ENCODE peak calls at places on chromosome 13, in six cellular contexts. P is body of pancreas, W is testis, T is heart left ventricle, V is HCT116, C is gastrocnemius medialis. D is an unnamed sample. For H3K36me3, the result is how much of the 10 kb centered on the place peaks cover.

GRCh38 chr13:39675904-39676303 is 20.4 kb downstream of the COG6 start:
- DNase-seq in C (no peak), P (no peak), T (no peak), W (no peak), V (no peak), D (no peak)

GRCh38 chr13:26019881-26020535 is 31.8 kb downstream of the SHISA2 start:
- DNase-seq in C (no peak), P (no peak), V (no peak), W (no peak), T (no peak), D (no peak)

GRCh38 chr13:35527451-35527850 is 51.0 kb upstream of the MAB21L1 start:
- DNase-seq in V (no peak), P (no peak), C (no peak), T (no peak), W (no peak), D (no peak)

GRCh38 chr13:51961493-51962403 is 49.5 kb downstream of the ATP7B start:
- DNase-seq in V (no peak), C (no peak), P (no peak), T (no peak), W (no peak), D (no peak)

GRCh38 chr13:42181381-42181953 is 90.5 kb upstream of the AKAP11 start:
- DNase-seq in P (no peak), V (no peak), C (no peak), W (no peak), T (no peak), D (peak)

GRCh38 chr13:27919934-27920676 is at the start of gene PDX1:
- DNase-seq in W (peak), V (no peak), P (peak), C (no peak), T (no peak), D (no peak)

GRCh38 chr13:108968566-108968965 is 339.2 kb downstream of the MYO16 start:
- DNase-seq in W (no peak), T (no peak), P (no peak), C (no peak), V (no peak), D (no peak)

GRCh38 chr13:110726726-110727125 is 13.2 kb downstream of the ING1 start:
- DNase-seq in T (no peak), V (no peak), P (no peak), C (no peak), W (no peak), D (no peak)

GRCh38 chr13:110712849-110713641 is 455 bp upstream of the ING1 start:
- DNase-seq in V (peak), C (peak), P (peak), T (peak), W (peak), D (peak)

GRCh38 chr13:71118779-71119364 is 748.1 kb downstream of the DACH1 start:
- DNase-seq in C (no peak), W (no peak), T (no peak), V (no peak), P (no peak), D (no peak)

GRCh38 chr13:28329395-28330158 is 165.4 kb downstream of the FLT1 start:
- DNase-seq in C (no peak), W (peak), T (no peak), V (no peak), P (no peak), D (no peak)

GRCh38 chr13:49810825-49811526 is 18.5 kb upstream of the KPNA3 start:
- DNase-seq in T (no peak), P (no peak), V (no peak), C (peak), W (peak), D (no peak)

GRCh38 chr13:26881154-26881553 is 120.6 kb upstream of the GPR12 start:
- DNase-seq in W (no peak), T (no peak), P (no peak), V (no peak), C (no peak), D (no peak)

GRCh38 chr13:66700336-66700735 is 529.8 kb downstream of the PCDH9 start:
- DNase-seq in W (no peak), P (no peak), C (no peak), T (no peak), V (no peak), D (no peak)

GRCh38 chr13:75217949-75218348 is 264.0 kb downstream of the TBC1D4 start:
- DNase-seq in V (no peak), P (no peak), C (no peak), W (peak), T (no peak), D (no peak)

GRCh38 chr13:59269476-59269875 is 894.3 kb downstream of the DIAPH3 start:
- DNase-seq in V (no peak), W (no peak), T (no peak), C (no peak), P (no peak), D (no peak)

GRCh38 chr13:110538632-110539031 is 22.9 kb downstream of the RAB20 start:
- DNase-seq in V (no peak), C (no peak), T (peak), W (peak), P (peak), D (no peak)

GRCh38 chr13:100987993-100988392 is 313.4 kb upstream of the TMTC4 start:
- DNase-seq in P (no peak), V (no peak), T (no peak), W (no peak), C (no peak), D (no peak)

GRCh38 chr13:64239372-64239771 is 2823.7 kb upstream of the PCDH20 start:
- DNase-seq in V (no peak), P (no peak), C (no peak), T (no peak), W (no peak), D (no peak)

GRCh38 chr13:25945596-25945995 is 106.2 kb downstream of the SHISA2 start:
- DNase-seq in P (no peak), V (no peak), C (no peak), T (no peak), W (no peak), D (no peak)

GRCh38 chr13:59603646-59604045 is 560.1 kb downstream of the DIAPH3 start:
- DNase-seq in V (no peak), W (no peak), C (no peak), P (no peak), T (no peak), D (no peak)

GRCh38 chr13:95120650-95121049 is 180.6 kb downstream of the ABCC4 start:
- DNase-seq in T (no peak), C (no peak), P (no peak), W (no peak), V (no peak), D (no peak)

GRCh38 chr13:106796280-106797047 is 228.5 kb upstream of the ARGLU1 start:
- DNase-seq in P (no peak), V (no peak), T (no peak), C (no peak), W (no peak), D (no peak)

GRCh38 chr13:99989376-99990044 is 7.9 kb downstream of the ZIC2 start:
- DNase-seq in V (no peak), C (no peak), P (no peak), T (no peak), W (no peak), D (no peak)

GRCh38 chr13:28044608-28045007 is 55.8 kb downstream of the FLT3 start:
- DNase-seq in P (no peak), T (no peak), W (no peak), V (no peak), C (no peak), D (no peak)

GRCh38 chr13:98761979-98762616 is 9.6 kb upstream of the SLC15A1 start:
- DNase-seq in P (no peak), T (no peak), V (no peak), W (no peak), C (no peak), D (no peak)

GRCh38 chr13:39415403-39415802 is 187.6 kb downstream of the LHFPL6 start:
- DNase-seq in V (peak), P (peak), W (peak), T (peak), C (no peak), D (peak)

GRCh38 chr13:74562381-74562780 is 428.2 kb upstream of the KLF12 start:
- DNase-seq in P (no peak), C (no peak), T (no peak), W (no peak), V (no peak), D (no peak)

GRCh38 chr13:83325454-83325853 is 556.8 kb downstream of the SLITRK1 start:
- DNase-seq in P (no peak), T (no peak), W (no peak), C (no peak), V (no peak), D (no peak)

GRCh38 chr13:20993211-20993610 is 68.2 kb downstream of the LATS2 start:
- DNase-seq in P (no peak), V (no peak), T (no peak), W (no peak), C (no peak), D (no peak)
- TF ChIP-seq POLR2A in P (no peak), V (no peak), T (no peak), W (no peak), C (no peak), D (no peak)

GRCh38 chr13:77729502-77730221 is 32.2 kb downstream of the SLAIN1 start:
- DNase-seq in P (no peak), T (no peak), C (no peak), V (no peak), W (peak), D (no peak)
- H3K36me3 ChIP-seq in P (under half), T (under half), C (under half), V (under half), W (under half), D (under half)

GRCh38 chr13:114065141-114065925 is 67.1 kb downstream of the RASA3 start:
- DNase-seq in C (peak), W (peak), T (peak), V (peak), P (peak), D (peak)
- TF ChIP-seq POLR2A in C (peak), W (no peak), T (no peak), V (peak), P (peak), D (no peak)

GRCh38 chr13:112554214-112554850 is 33.6 kb downstream of the TUBGCP3 start:
- DNase-seq in V (no peak), C (no peak), T (no peak), W (no peak), P (no peak), D (no peak)
- H3K36me3 ChIP-seq in V (under half), C (half or more), T (under half), W (under half), P (under half), D (under half)

DNA sequence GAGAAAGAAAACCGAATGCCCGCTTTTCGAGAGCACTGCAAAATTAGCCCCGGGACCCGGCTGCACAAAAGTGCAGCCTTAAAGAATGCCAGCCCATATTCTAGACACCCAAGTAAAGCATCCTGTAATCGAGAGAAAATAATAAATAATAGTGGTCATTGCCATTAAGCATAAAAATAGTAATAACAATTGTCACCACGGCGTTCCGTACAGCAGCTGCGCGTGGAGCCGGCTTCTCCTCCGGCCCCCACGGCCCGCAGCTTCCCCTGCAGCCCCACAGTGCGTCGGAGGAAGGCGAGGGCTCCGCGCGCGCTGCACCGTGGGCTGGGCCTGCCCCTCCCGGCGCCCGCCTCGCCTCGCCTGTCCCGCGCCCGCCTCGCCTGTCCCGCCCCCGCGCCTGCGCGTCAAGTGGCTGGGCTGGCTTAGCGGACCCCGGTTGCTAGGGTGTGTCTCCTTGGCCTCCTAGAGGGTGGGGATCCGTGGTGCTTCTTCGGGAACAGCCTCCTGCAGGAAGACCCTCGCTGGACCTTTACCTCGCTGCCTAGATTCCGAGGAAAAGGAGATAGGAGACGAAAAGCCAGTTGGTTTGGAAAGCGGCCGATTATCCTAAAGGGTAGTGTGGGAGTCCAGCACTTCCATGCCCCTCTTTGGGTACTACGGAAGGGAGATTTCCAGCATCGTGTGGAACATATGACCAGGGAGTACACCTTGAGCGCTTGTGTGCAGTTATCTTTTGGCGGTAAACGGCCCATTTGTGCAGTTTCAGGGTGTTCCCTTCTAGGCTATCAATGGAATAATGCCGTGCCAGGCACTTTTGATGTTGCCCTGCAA is at the start of gene LRRC63:
- DNase-seq in W (peak), P (peak), T (peak), C (peak), V (no peak), D (peak)
- TF ChIP-seq POLR2A in W (no peak), P (no peak), T (no peak), C (no peak), V (no peak), D (no peak)

GRCh38 chr13:44690376-44690775 is 114.2 kb upstream of the TSC22D1 start:
- DNase-seq in C (no peak), T (no peak), W (no peak), V (no peak), P (no peak), D (no peak)

GRCh38 chr13:44692173-44692713 is 116.1 kb upstream of the TSC22D1 start:
- DNase-seq in V (peak), C (no peak), P (no peak), T (no peak), W (no peak), D (no peak)

GRCh38 chr13:44694842-44695241 is 118.7 kb upstream of the TSC22D1 start:
- DNase-seq in C (peak), P (no peak), W (no peak), T (no peak), V (no peak), D (no peak)

GRCh38 chr13:44695520-44695919 is 119.4 kb upstream of the TSC22D1 start:
- DNase-seq in V (no peak), W (no peak), C (no peak), T (no peak), P (no peak), D (no peak)

GRCh38 chr13:44693156-44693826 is 117.2 kb upstream of the TSC22D1 start:
- DNase-seq in T (peak), V (no peak), W (no peak), P (no peak), C (no peak), D (no peak)
- H3K36me3 ChIP-seq in T (under half), V (under half), W (under half), P (under half), C (under half), D (under half)

D was measured in sigmoid colon.